ENCODE peak calls at places on chromosome 11, in eight cellular contexts. A, H, J, S, N, Y, K and Q are unnamed samples.

GRCh38 chr11:4577761-4578160 is 3.8 kb upstream of the OR52I2 start:
- DNase-seq in A (no peak), H (no peak), J (no peak), S (no peak), N (no peak), Y (no peak), K (no peak), Q (no peak)

GRCh38 chr11:833114-833791 is 501 bp downstream of the CD151 start:
- DNase-seq in A (peak), H (no peak), J (peak), S (peak), N (no peak), Y (no peak), K (peak), Q (peak)

GRCh38 chr11:61693897-61694840 is 14.0 kb downstream of the DAGLA start:
- DNase-seq in A (peak), H (no peak), J (peak), S (no peak), N (no peak), Y (no peak), K (no peak), Q (no peak)

GRCh38 chr11:130426223-130427048 is 2.0 kb downstream of the ADAMTS8 start:
- DNase-seq in A (no peak), H (no peak), J (no peak), S (no peak), N (no peak), Y (no peak), K (no peak), Q (no peak)

GRCh38 chr11:34468209-34468841 is 29.6 kb downstream of the CAT start:
- DNase-seq in A (no peak), H (no peak), J (no peak), S (peak), N (no peak), Y (peak), K (peak), Q (peak)

GRCh38 chr11:36254739-36255138 is 34.5 kb downstream of the COMMD9 start:
- DNase-seq in A (no peak), H (no peak), J (no peak), S (no peak), N (no peak), Y (peak), K (no peak), Q (no peak)

GRCh38 chr11:1699771-1700170 is 2.8 kb downstream of the KRTAP5-6 start:
- DNase-seq in A (no peak), H (no peak), J (no peak), S (no peak), N (no peak), Y (no peak), K (no peak), Q (no peak)

GRCh38 chr11:95556342-95557151 is 233.0 kb downstream of the FAM76B start:
- DNase-seq in A (no peak), H (no peak), J (no peak), S (no peak), N (no peak), Y (peak), K (peak), Q (peak)

GRCh38 chr11:61587541-61587941 is 6.7 kb upstream of the SYT7 start:
- DNase-seq in A (peak), H (no peak), J (peak), S (peak), N (peak), Y (no peak), K (peak), Q (no peak)

GRCh38 chr11:20034941-20035340 is 125.3 kb downstream of the DBX1 start:
- DNase-seq in A (no peak), H (no peak), J (no peak), S (no peak), N (no peak), Y (no peak), K (no peak), Q (no peak)

GRCh38 chr11:20035375-20035700 is 124.9 kb downstream of the DBX1 start:
- DNase-seq in A (no peak), H (no peak), J (no peak), S (no peak), N (no peak), Y (no peak), K (no peak), Q (no peak)

GRCh38 chr11:20032127-20032526 is 128.1 kb downstream of the DBX1 start:
- DNase-seq in A (no peak), H (no peak), J (no peak), S (no peak), N (no peak), Y (no peak), K (no peak), Q (no peak)

GRCh38 chr11:20032577-20033265 is 127.6 kb downstream of the DBX1 start:
- DNase-seq in A (no peak), H (no peak), J (no peak), S (no peak), N (no peak), Y (no peak), K (no peak), Q (no peak)

GRCh38 chr11:20033806-20034205 is 126.5 kb downstream of the DBX1 start:
- DNase-seq in A (no peak), H (no peak), J (no peak), S (no peak), N (no peak), Y (no peak), K (no peak), Q (no peak)
- TF ChIP-seq CTCF in A (no peak), H (no peak), J (no peak), S (no peak), N (no peak), Y (no peak), K (no peak), Q (no peak)

GRCh38 chr11:66491315-66491935 is 11.2 kb downstream of the DPP3 start:
- DNase-seq in A (no peak), H (no peak), J (no peak), S (no peak), N (no peak), Y (no peak), K (no peak), Q (no peak)
- TF ChIP-seq CTCF in A (peak), H (no peak), J (no peak), S (no peak), N (peak), Y (peak), K (peak), Q (no peak)

GRCh38 chr11:65569973-65570918 is at the start of gene ZNRD2:
- DNase-seq in A (peak), H (peak), J (peak), S (peak), N (peak), Y (peak), K (peak), Q (peak)

GRCh38 chr11:65573391-65574146 is 1.2 kb downstream of the FAM89B start:
- DNase-seq in A (no peak), H (no peak), J (peak), S (no peak), N (no peak), Y (no peak), K (no peak), Q (no peak)

GRCh38 chr11:65571420-65571819 is 918 bp upstream of the FAM89B start:
- DNase-seq in A (no peak), H (no peak), J (no peak), S (no peak), N (no peak), Y (no peak), K (no peak), Q (no peak)

GRCh38 chr11:65572356-65573043 is at the start of gene FAM89B:
- DNase-seq in A (peak), H (peak), J (peak), S (peak), N (peak), Y (peak), K (peak), Q (peak)

DNA sequence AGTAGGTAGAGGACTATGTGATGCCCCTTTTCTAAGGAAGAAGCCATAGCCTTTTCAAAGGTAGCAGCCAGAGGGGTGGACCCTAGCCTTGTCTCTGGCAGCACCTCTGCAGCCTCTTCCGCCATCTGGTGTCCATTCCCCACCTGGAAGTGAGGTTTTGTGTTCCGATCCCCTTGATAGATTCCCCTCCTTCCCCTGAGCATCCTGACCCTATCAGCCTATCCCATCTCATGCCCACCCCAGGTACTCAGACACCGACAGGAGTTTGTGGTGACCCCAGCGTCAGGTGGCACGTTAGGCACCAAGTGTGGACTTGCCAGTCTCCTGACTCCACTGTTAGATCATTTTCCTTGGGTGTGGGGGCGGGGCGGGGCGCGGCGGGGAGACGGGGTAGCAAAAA is 398 bp upstream of the FAM89B start:
- DNase-seq in A (no peak), H (no peak), J (no peak), S (no peak), N (peak), Y (peak), K (peak), Q (no peak)
- TF ChIP-seq CTCF in A (peak), H (peak), J (peak), S (no peak), N (peak), Y (peak), K (peak), Q (no peak)

GRCh38 chr11:103964390-103964789 is 72.0 kb upstream of the DDI1 start:
- DNase-seq in A (no peak), H (no peak), J (no peak), S (no peak), N (no peak), Y (no peak), K (no peak), Q (no peak)
- TF ChIP-seq CTCF in A (no peak), H (no peak), J (no peak), S (no peak), N (no peak), Y (no peak), K (no peak), Q (no peak)

DNA sequence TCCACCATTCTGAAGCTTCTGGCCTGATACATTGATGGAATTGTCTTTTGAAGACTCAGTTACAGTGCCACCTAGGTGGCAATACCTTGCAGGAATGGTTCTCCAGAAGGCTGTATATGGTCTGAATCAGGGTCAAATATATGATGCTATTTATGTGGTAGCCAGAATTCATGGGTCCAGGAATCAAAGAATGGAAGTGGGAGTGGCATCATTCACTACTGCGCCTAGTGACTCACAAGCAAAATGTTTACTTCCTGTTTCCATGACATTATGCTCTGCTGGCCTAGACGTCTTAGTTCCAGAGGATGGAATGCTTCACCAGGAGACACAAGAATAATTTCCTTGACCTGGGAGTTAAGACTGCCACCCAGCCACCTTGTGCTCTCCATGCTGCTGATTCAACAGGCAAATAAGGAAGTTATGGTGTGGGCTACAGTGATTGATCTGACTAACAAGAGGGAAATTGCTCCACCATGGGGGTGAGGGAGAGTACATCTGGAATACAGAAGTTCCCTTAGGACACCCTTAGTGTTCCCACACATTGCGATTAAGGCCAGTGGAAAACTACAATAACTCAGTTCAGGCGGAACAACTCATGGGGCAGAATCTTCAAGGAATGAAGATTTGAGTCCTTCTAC is 491.8 kb downstream of the ETS1 start:
- DNase-seq in A (no peak), H (no peak), J (no peak), S (no peak), N (no peak), Y (peak), K (peak), Q (no peak)
- TF ChIP-seq CTCF in A (no peak), H (no peak), J (no peak), S (no peak), N (no peak), Y (no peak), K (no peak), Q (no peak)

GRCh38 chr11:117199916-117200812 is 994 bp downstream of the TAGLN start:
- DNase-seq in A (no peak), H (no peak), J (peak), S (no peak), N (no peak), Y (no peak), K (peak), Q (no peak)
- TF ChIP-seq CTCF in A (no peak), H (no peak), J (no peak), S (no peak), N (no peak), Y (no peak), K (no peak), Q (no peak)

GRCh38 chr11:65488273-65489058 is 10.4 kb upstream of the MALAT1 start:
- DNase-seq in A (no peak), H (peak), J (no peak), S (no peak), N (no peak), Y (peak), K (peak), Q (no peak)

GRCh38 chr11:65489061-65489705 is 9.7 kb upstream of the MALAT1 start:
- DNase-seq in A (peak), H (peak), J (peak), S (no peak), N (no peak), Y (peak), K (peak), Q (no peak)

GRCh38 chr11:65485820-65486219 is 13.0 kb upstream of the MALAT1 start:
- DNase-seq in A (no peak), H (no peak), J (no peak), S (no peak), N (no peak), Y (no peak), K (no peak), Q (no peak)

GRCh38 chr11:65486570-65487466 is 12.0 kb upstream of the MALAT1 start:
- DNase-seq in A (no peak), H (peak), J (no peak), S (no peak), N (no peak), Y (no peak), K (no peak), Q (no peak)

DNA sequence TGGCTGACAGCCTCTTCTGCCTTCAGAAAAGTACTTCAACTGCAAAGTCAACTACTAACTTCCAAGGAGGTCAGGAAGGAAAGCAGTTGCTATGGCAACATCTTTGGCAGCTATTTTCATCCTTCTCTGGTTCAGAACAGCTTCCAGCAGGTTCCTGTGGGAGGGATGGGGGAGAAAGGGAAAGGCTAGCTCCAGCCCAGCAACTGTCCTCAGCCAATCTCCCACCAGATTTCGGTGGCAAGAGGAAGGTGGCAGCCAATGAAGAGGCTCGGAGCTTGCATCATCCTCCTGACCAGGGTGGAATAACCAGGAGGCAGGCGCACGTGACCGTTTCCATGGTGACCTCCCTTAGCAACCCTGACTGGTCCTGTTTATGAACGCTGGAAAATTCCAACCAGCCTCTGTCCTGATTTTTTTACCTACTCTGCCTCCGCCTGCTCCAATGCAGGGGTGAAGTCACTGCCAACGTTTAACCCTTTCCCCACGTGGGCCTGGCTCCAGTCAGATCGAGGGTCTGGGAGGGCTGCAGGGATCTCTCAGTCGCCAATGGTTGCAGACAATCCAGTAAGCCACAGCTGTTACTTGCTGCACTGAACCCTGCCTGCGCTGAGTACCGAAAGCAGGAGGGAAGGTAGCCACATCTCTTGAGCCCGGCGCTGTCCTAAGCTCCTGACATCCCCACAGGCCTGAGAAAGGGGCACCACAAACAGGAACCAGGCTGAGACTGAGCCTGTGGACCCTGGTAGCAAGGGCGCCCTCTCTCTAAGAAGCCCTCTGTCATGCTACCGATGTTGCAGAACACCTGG is 11.2 kb upstream of the MALAT1 start:
- DNase-seq in A (peak), H (peak), J (peak), S (no peak), N (peak), Y (peak), K (peak), Q (peak)
- TF ChIP-seq CTCF in A (no peak), H (peak), J (no peak), S (no peak), N (no peak), Y (no peak), K (no peak), Q (no peak)

GRCh38 chr11:33379931-33380330 is 122.8 kb downstream of the HIPK3 start:
- DNase-seq in A (no peak), H (no peak), J (no peak), S (peak), N (no peak), Y (no peak), K (no peak), Q (peak)
- TF ChIP-seq CTCF in A (no peak), H (no peak), J (no peak), S (no peak), N (no peak), Y (no peak), K (no peak), Q (no peak)

GRCh38 chr11:117037279-117037951 is 60.8 kb downstream of the SIK3 start:
- DNase-seq in A (no peak), H (no peak), J (no peak), S (no peak), N (no peak), Y (no peak), K (no peak), Q (no peak)
- TF ChIP-seq CTCF in A (no peak), H (no peak), J (no peak), S (no peak), N (no peak), Y (no peak), K (no peak), Q (no peak)